ENCODE peak calls at places on chromosome 1, in five cellular contexts. Z is cardiac muscle cell, I is H9, N is GM06990, S is lower leg skin. R is an unnamed sample.

GRCh38 chr1:156295391-156295947 is at the start of gene GLMP:
- DNase-seq in Z (peak; percentile 73), I (peak; percentile 46), N (peak; percentile 27), S (peak; percentile 74), R (no peak)

GRCh38 chr1:155649689-155650088 is 38.9 kb downstream of the YY1AP1 start:
- DNase-seq in Z (no peak), I (no peak), N (no peak), S (no peak), R (peak; percentile 52)

GRCh38 chr1:76939107-76939816 is 72.0 kb downstream of the ST6GALNAC5 start:
- DNase-seq in Z (peak; percentile 40), I (no peak), N (no peak), S (no peak), R (no peak)

GRCh38 chr1:233140974-233141373 is 154.6 kb downstream of the PCNX2 start:
- DNase-seq in Z (peak; percentile 73), I (no peak), N (no peak), S (no peak), R (no peak)

GRCh38 chr1:107263291-107263790 is 122.5 kb downstream of the NTNG1 start:
- DNase-seq in Z (no peak), I (no peak), N (no peak), S (no peak), R (no peak)

GRCh38 chr1:48422009-48422408 is 50.0 kb downstream of the SPATA6 start:
- DNase-seq in Z (no peak), I (no peak), N (no peak), S (no peak), R (no peak)

GRCh38 chr1:226268421-226269124 is 40.4 kb downstream of the LIN9 start:
- DNase-seq in Z (no peak), I (no peak), N (no peak), S (no peak), R (no peak)

GRCh38 chr1:19156676-19157075 is 53.4 kb downstream of the UBR4 start:
- DNase-seq in Z (peak; percentile 90), I (no peak), N (no peak), S (peak; percentile 43), R (no peak)

GRCh38 chr1:47351305-47351704 is 17.7 kb downstream of the CMPK1 start:
- DNase-seq in Z (no peak), I (no peak), N (peak; percentile 41), S (no peak), R (peak; percentile 7)

GRCh38 chr1:16023050-16023653 is 1.3 kb downstream of the CLCNKA start:
- DNase-seq in Z (no peak), I (no peak), N (no peak), S (no peak), R (no peak)

GRCh38 chr1:86195281-86195680 is 38.7 kb upstream of the COL24A1 start:
- DNase-seq in Z (no peak), I (no peak), N (no peak), S (no peak), R (no peak)

GRCh38 chr1:62194651-62195282 is at the start of gene L1TD1:
- DNase-seq in Z (peak; percentile 23), I (peak; percentile 96), N (no peak), S (no peak), R (no peak)

GRCh38 chr1:30397576-30397975 is 325.8 kb downstream of the MATN1 start:
- DNase-seq in Z (no peak), I (no peak), N (no peak), S (no peak), R (no peak)

GRCh38 chr1:109792056-109792831 is 28.5 kb upstream of the EPS8L3 start:
- DNase-seq in Z (peak; percentile 98), I (peak; percentile 75), N (no peak), S (no peak), R (peak; percentile 68)

GRCh38 chr1:31669786-31670582 is 25.3 kb upstream of the PEF1 start:
- DNase-seq in Z (peak; percentile 70), I (peak; percentile 59), N (no peak), S (peak; percentile 84), R (peak; percentile 34)

GRCh38 chr1:223504741-223505140 is 111.5 kb downstream of the CCDC185 start:
- DNase-seq in Z (peak; percentile 87), I (no peak), N (no peak), S (no peak), R (no peak)

GRCh38 chr1:55767171-55767570 is 552.0 kb upstream of the USP24 start:
- DNase-seq in Z (no peak), I (no peak), N (no peak), S (no peak), R (no peak)

GRCh38 chr1:35691080-35691479 is 27.6 kb downstream of the C1orf216 start:
- DNase-seq in Z (no peak), I (no peak), N (no peak), S (no peak), R (peak; percentile 73)

GRCh38 chr1:66767590-66767989 is 15.3 kb downstream of the DYNLT5 start:
- DNase-seq in Z (no peak), I (no peak), N (no peak), S (no peak), R (peak; percentile 1)

GRCh38 chr1:166999090-166999489 is 10.0 kb downstream of the MAEL start:
- DNase-seq in Z (peak; percentile 42), I (no peak), N (no peak), S (no peak), R (no peak)

GRCh38 chr1:34165422-34165921 is 442 bp upstream of the CSMD2 start:
- DNase-seq in Z (peak; percentile 1), I (peak; percentile 51), N (no peak), S (no peak), R (no peak)

GRCh38 chr1:202165267-202165941 is 5.0 kb upstream of the PTPN7 start:
- DNase-seq in Z (no peak), I (no peak), N (no peak), S (no peak), R (peak; percentile 51)

GRCh38 chr1:151907363-151908139 is 1.8 kb downstream of the THEM4 start:
- DNase-seq in Z (no peak), I (no peak), N (no peak), S (no peak), R (peak; percentile 38)

GRCh38 chr1:210374600-210374953 is 45.9 kb downstream of the HHAT start:
- DNase-seq in Z (no peak), I (no peak), N (no peak), S (no peak), R (peak; percentile 8)
- TF ChIP-seq CTCF in Z (no peak), I (no peak), N (no peak), S (no peak), R (no peak)

GRCh38 chr1:160058087-160058486 is 11.9 kb downstream of the KCNJ10 start:
- DNase-seq in Z (peak; percentile 18), I (no peak), N (no peak), S (no peak), R (no peak)

GRCh38 chr1:160064164-160064563 is 5.8 kb downstream of the KCNJ10 start:
- DNase-seq in Z (no peak), I (no peak), N (no peak), S (no peak), R (no peak)

GRCh38 chr1:160062134-160062533 is 7.8 kb downstream of the KCNJ10 start:
- DNase-seq in Z (no peak), I (peak; percentile 41), N (no peak), S (no peak), R (no peak)

GRCh38 chr1:160064746-160065145 is 5.2 kb downstream of the KCNJ10 start:
- DNase-seq in Z (no peak), I (no peak), N (no peak), S (no peak), R (no peak)

DNA sequence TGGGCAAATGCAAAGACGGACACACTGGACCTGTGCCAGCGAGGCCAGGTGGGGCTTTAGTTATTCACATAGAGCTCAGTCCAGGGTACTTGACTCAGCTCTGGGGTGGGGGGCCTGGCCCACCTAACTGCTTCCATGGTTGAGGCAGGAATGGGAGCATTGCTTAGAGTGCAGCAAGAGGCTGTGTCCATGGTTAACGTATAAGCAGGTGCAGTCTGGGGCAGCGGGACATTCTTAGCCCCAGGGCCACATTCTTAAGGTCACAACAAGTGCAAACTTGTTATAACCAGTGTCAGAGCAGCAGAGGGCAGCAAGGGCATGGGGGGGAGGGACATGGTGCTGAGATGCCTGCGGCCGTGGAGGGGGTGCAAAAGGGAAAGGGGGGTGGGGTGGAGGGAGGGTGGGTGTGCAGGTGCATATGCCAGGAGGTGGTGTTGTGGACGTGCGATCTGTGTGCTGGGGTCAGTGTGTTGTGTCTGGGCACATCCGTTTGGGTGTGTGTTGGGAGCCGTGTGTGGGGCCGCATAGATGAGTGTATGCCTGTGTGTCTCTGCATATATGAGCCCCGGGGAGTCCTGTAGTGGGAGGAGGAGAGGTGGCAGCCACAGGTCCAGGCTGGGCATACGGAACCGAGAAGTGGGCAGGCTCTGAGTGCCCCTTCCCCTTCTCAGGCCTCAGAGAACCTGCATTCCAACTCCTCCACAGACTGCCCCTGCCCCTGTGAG is 8.4 kb downstream of the KCNJ10 start:
- DNase-seq in Z (no peak), I (peak; percentile 60), N (no peak), S (no peak), R (no peak)
- TF ChIP-seq CTCF in Z (no peak), I (no peak), N (peak; percentile 7), S (no peak), R (no peak)

DNA sequence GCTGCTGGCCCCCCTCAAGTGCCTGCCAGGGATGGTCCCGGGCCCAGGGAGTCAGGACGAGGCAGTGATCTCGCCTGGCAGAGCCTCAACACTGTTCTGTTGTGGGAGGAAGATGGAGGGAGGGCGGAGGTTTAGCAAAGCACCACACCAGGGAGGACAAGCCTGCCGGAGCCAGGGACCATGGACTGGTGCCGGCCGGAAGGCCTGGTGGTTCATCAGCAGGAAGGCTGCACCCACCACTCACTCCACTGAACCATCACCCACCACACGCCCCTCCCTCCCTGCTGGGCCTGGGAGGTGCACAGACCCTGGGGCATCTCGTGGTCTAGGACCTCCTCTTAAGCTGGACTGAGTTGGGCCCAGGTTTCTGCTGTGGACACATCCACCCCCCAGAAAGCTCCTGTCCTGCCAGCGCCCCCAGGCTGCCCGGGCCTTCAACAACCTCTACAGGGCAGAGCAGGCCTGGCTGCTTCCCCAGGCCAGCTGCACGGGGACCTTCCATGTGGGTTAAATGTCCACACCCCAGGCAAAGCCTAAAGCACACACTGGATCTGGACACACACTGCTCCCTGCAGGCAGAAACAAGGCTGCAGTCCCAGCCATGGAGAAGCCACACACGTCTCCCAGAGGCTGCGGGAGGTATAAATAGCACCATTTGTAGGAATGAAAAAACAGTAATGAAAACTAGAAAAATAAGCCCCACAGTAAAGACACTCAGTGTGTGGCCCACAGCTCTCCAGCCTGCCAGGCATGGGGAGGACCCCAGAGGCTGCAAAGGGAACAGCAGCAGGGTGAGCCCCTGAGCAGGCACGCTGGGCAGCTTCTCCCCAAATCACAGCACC is 10.4 kb upstream of the TMEM240 start:
- DNase-seq in Z (peak; percentile 40), I (no peak), N (no peak), S (no peak), R (no peak)
- TF ChIP-seq CTCF in Z (peak; percentile 41), I (peak; percentile 60), N (peak; percentile 3), S (no peak), R (peak; percentile 5)

DNA sequence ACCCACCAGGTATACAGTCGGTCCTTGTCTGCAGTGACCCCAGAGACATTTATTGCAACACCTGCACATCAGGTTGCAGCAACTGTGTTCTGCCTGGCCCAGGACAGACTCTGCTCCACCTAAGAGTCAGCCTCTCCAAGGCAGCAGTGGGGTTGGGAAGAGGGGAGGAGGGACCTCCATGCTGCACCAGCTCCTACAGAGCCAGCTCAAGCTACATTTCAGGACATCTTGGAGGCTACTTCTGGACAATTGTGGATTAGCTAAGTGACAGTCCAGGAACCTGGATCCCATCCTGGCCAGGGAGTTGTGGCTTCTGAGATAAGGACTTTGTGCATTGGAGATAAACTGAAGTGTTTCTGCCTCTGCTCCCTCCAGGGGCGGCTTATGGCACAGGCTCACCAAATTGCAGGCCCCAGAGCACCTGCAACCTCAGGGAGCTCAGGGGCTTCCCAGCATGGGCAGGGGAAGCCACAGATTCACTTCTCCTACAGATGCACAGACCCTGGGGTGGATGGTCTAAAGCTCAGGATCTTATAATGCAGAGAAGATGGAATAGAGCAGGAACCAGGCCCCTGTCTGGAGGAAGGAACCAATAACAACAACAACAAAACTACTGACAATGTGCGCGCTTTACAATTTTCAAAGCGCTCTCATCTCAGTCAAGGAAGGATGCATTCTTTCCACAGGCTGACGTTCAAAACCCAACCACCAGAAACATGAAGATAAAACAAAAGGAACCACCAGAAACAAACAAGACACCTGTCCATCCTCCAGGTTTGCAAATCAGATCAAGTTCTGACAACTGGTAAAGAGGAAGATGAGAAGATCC is 120.8 kb upstream of the IRF2BP2 start:
- DNase-seq in Z (no peak), I (no peak), N (peak; percentile 58), S (no peak), R (no peak)
- TF ChIP-seq CTCF in Z (no peak), I (no peak), N (peak; percentile 32), S (no peak), R (no peak)